ENCODE peak calls at places on chromosomes 3 and 15, in seven cellular contexts. A is CD8-positive, alpha-beta T cell; H is testis; N is lung; M is H9; F is cardiac muscle cell; W is fibroblast of lung. S is an unnamed sample. For H3K4me1, the result is how much of the 10 kb centered on the place peaks cover.

GRCh38 chr3:46353090-46353489 is 821 bp upstream of the CCR2 start:
- DNase-seq in W (no peak), F (no peak), M (no peak), H (no peak), A (no peak), N (no peak), S (no peak)

GRCh38 chr15:55799287-55800212 is 56.6 kb upstream of the PRTG start:
- DNase-seq in M (peak), F (peak), H (peak), A (no peak), N (peak), W (peak), S (no peak)

GRCh38 chr15:24772709-24773373 is 97.3 kb downstream of the NPAP1 start:
- DNase-seq in W (peak), N (peak), A (peak), M (peak), F (peak), H (peak), S (peak)

GRCh38 chr3:72223116-72223515 is 438.2 kb upstream of the PROK2 start:
- DNase-seq in M (no peak), W (no peak), N (no peak), A (no peak), F (no peak), H (no peak), S (no peak)

GRCh38 chr3:16482770-16483531 is 30.5 kb downstream of the RFTN1 start:
- DNase-seq in F (no peak), H (no peak), M (peak), N (peak), W (no peak), A (peak), S (no peak)

GRCh38 chr3:11134794-11135193 is 19.5 kb upstream of the HRH1 start:
- DNase-seq in M (no peak), W (no peak), A (no peak), N (no peak), F (peak), H (no peak), S (no peak)

GRCh38 chr3:194871143-194871863 is 185.6 kb downstream of the FAM43A start:
- DNase-seq in H (peak), N (no peak), M (peak), W (peak), F (peak), A (no peak), S (peak)

GRCh38 chr15:56472278-56472677 is 7.3 kb upstream of the MNS1 start:
- DNase-seq in H (no peak), M (no peak), F (no peak), W (no peak), A (no peak), N (no peak), S (no peak)

GRCh38 chr15:25743160-25743908 is 119.8 kb downstream of the ATP10A start:
- DNase-seq in N (peak), F (no peak), M (no peak), A (no peak), W (peak), H (no peak), S (no peak)

GRCh38 chr15:48178612-48178931 is 477 bp upstream of the MYEF2 start:
- DNase-seq in A (no peak), H (no peak), N (no peak), F (no peak), W (peak), M (no peak), S (no peak)

GRCh38 chr3:190706582-190706981 is 155.9 kb downstream of the GMNC start:
- DNase-seq in W (no peak), F (no peak), A (no peak), M (no peak), H (no peak), N (no peak), S (no peak)

GRCh38 chr15:73802336-73803105 is 49.4 kb upstream of the INSYN1 start:
- DNase-seq in M (no peak), W (peak), F (no peak), N (no peak), H (no peak), A (no peak), S (peak)

GRCh38 chr3:160170409-160171370 is 54.5 kb upstream of the C3orf80 start:
- DNase-seq in W (no peak), H (no peak), A (no peak), M (no peak), F (no peak), N (no peak), S (no peak)

GRCh38 chr15:57509965-57510364 is 81.7 kb upstream of the MYZAP start:
- DNase-seq in H (no peak), W (peak), N (no peak), A (no peak), M (no peak), F (peak), S (no peak)

GRCh38 chr3:181555681-181556080 is 156.0 kb upstream of the SOX2 start:
- DNase-seq in A (no peak), N (no peak), W (no peak), M (no peak), F (no peak), H (no peak), S (no peak)

GRCh38 chr15:48315041-48315440 is 16.2 kb upstream of the DUT start:
- DNase-seq in F (no peak), A (no peak), H (no peak), N (no peak), W (no peak), M (peak), S (no peak)

GRCh38 chr3:134803051-134803505 is 8.0 kb downstream of the EPHB1 start:
- DNase-seq in M (no peak), A (no peak), H (no peak), N (peak), F (no peak), W (no peak), S (no peak)

GRCh38 chr3:37862712-37863551 is 1.3 kb downstream of the CTDSPL start:
- DNase-seq in F (peak), W (peak), A (no peak), M (peak), H (peak), N (no peak), S (peak)

GRCh38 chr3:146590521-146590920 is 14.6 kb downstream of the PLSCR5 start:
- DNase-seq in A (no peak), H (no peak), N (no peak), W (peak), M (no peak), F (peak), S (no peak)

GRCh38 chr3:32913790-32914446 is 37.5 kb upstream of the CCR4 start:
- DNase-seq in W (peak), F (peak), H (peak), A (no peak), N (peak), M (no peak), S (peak)

GRCh38 chr15:68464451-68465090 is 32.6 kb upstream of the ITGA11 start:
- DNase-seq in N (no peak), A (no peak), F (peak), W (peak), M (no peak), H (no peak), S (no peak)

GRCh38 chr3:17111556-17111955 is 226.8 kb downstream of the PLCL2 start:
- DNase-seq in H (no peak), A (no peak), W (peak), F (no peak), N (no peak), M (no peak), S (no peak)

GRCh38 chr15:101135532-101136166 is 116.2 kb downstream of the CHSY1 start:
- DNase-seq in N (no peak), W (no peak), H (no peak), M (no peak), F (no peak), A (no peak), S (no peak)

GRCh38 chr3:15815696-15816095 is 17.9 kb upstream of the ANKRD28 start:
- DNase-seq in H (no peak), F (peak), N (no peak), M (no peak), A (no peak), W (peak), S (no peak)

GRCh38 chr15:55116636-55117035 is 80.1 kb downstream of the RSL24D1 start:
- DNase-seq in M (no peak), W (no peak), F (peak), A (no peak), N (no peak), H (no peak), S (no peak)

GRCh38 chr3:194596906-194597305 is 36.3 kb downstream of the TMEM44 start:
- DNase-seq in H (no peak), M (no peak), N (no peak), W (no peak), F (no peak), A (no peak), S (no peak)

GRCh38 chr3:45008117-45008516 is 18.0 kb upstream of the CLEC3B start:
- DNase-seq in A (no peak), W (peak), F (peak), H (no peak), M (no peak), N (no peak), S (no peak)

GRCh38 chr3:151581046-151581445 is 120.2 kb upstream of the IGSF10 start:
- DNase-seq in W (peak), N (no peak), H (no peak), F (peak), M (no peak), A (no peak), S (no peak)

GRCh38 chr3:43690400-43691119 is at the start of gene ABHD5:
- DNase-seq in F (peak), W (peak), M (peak), H (peak), A (peak), N (peak), S (peak)
- TF ChIP-seq CTCF in F (peak), W (no peak), M (peak), H (no peak), A (peak), N (no peak), S (peak)

DNA sequence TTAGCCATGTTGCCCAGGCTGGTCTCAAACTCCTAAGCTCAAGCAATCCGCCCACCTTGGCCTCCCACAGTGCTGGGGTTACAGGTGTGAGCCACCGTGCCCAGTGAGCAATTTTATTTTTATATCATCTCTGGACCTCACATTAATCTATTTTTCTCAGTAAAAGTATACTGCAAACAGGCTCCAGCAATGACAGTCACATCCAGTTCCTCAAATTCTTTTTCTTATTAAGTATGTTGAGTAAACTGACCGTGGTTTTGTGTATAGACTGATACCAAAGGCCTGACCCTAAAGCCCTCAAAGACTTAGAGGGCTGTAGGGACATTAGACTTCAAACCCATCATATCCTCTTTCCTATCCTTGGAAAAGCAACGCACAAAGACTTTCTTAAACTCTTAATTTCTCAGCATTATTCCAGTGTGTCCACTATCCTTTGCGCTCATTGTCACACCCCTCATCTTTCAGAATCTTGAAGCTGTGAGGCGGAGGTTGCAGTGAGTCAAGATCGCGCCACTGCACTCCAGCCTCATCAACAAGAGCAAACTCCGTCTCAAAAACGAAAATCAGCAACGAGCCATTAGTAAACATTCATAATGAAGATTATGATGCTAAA is 2.0 kb downstream of the NGLY1 start:
- DNase-seq in M (no peak), F (no peak), A (no peak), H (no peak), N (no peak), W (no peak), S (no peak)
- H3K4me1 ChIP-seq in M (under half), F (under half), A (under half), H (under half), N (under half), W (under half), S (under half)

GRCh38 chr3:186993210-186993782 is 63.0 kb downstream of the ST6GAL1 start:
- DNase-seq in N (no peak), W (no peak), M (no peak), A (no peak), H (no peak), F (no peak), S (no peak)
- H3K27ac ChIP-seq in N (no peak), W (no peak), M (no peak), A (no peak), H (no peak), F (no peak), S (no peak)

GRCh38 chr3:197224034-197224444 is 74.4 kb downstream of the DLG1 start:
- DNase-seq in H (no peak), M (no peak), F (peak), W (peak), N (no peak), A (no peak), S (no peak)
- TF ChIP-seq CTCF in H (peak), M (peak), F (peak), W (peak), N (peak), A (peak), S (peak)

GRCh38 chr15:78445875-78446274 is 7.9 kb downstream of the IREB2 start:
- DNase-seq in M (no peak), H (no peak), A (no peak), W (no peak), F (no peak), N (no peak), S (no peak)
- H3K4me1 ChIP-seq in M (under half), H (under half), A (under half), W (under half), F (under half), N (under half), S (under half)

GRCh38 chr3:140545197-140545596 is 132.7 kb upstream of the TRIM42 start:
- DNase-seq in A (no peak), N (no peak), W (no peak), H (no peak), M (no peak), F (no peak), S (no peak)
- H3K27ac ChIP-seq in A (no peak), N (no peak), W (no peak), H (peak), M (no peak), F (no peak), S (peak)

DNA sequence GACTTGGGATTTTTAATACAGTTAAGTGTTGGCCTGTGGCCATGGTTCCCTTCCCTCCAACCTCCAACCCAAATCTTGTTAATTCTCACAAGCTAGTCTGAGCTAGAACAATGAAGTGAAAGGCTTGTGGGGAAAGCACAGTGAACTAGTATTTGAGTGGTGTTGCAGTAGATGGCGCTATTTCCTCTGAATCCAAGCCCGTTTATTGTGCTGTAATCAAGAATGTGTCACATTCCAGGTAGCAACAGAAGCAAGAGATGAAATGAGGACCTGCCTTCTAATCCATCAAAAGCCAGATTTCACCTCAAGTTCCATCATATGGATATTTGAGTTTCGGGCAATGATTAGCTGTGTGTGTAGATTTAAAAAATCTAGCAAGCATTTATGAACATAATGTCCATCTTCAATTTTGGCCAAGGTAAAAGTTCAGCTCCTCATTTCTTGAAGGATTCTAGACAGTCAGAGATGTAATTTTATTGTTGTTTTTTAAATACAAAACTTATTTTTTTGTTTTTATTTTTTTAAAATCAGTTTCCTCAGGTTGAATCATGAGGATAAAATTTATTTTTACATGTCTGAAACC is 160.7 kb downstream of the SQOR start:
- DNase-seq in N (peak), F (peak), A (no peak), W (no peak), M (peak), H (peak), S (no peak)
- TF ChIP-seq CTCF in N (peak), F (peak), A (no peak), W (peak), M (peak), H (peak), S (peak)

DNA sequence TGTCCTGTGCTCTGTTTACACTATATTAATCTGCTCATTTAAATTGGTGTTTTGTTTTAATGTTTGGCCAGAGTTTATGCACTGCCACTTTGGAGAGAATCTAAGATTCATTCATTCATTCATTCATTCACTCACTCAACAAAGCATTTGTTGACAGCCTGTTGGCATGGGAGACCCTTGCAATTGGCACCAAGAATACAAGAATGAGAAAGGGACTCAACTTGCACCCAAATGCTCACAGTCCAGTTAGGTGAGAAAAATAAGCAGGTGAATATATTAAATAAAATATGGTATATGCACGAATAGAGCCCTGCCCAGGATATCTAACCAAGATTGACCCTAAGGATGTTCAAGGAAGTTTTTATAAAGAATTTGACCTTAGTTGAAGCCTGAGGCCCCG is 80.4 kb downstream of the TGFBR2 start:
- DNase-seq in A (no peak), F (no peak), N (no peak), H (no peak), M (no peak), W (no peak), S (no peak)
- H3K4me1 ChIP-seq in A (half or more), F (under half), N (under half), H (under half), M (under half), W (under half), S (under half)